ENCODE peak calls at places on chromosomes 12 and 14, in seven cellular contexts. W is mesothelial cell of epicardium; D is AML-193; Q is astrocyte of the spinal cord; P is stimulated activated CD4-positive, alpha-beta T cell treated with anti-CD3 and anti-CD28 coated beads, Interleukin-1b, Interleukin-23, amount 100 ng/mL, for 48 hours; G is adipocyte; J is thoracic aorta. F is an unnamed sample.

GRCh38 chr14:69073925-69074324 is 79.0 kb downstream of the DCAF5 start:
- DNase-seq in Q (no peak), P (no peak), J (no peak), G (no peak), D (peak), W (no peak), F (no peak)

GRCh38 chr14:78254911-78255431 is 84.8 kb downstream of the NRXN3 start:
- DNase-seq in W (no peak), P (peak), D (no peak), J (no peak), Q (peak), G (no peak), F (peak)

GRCh38 chr12:94603434-94604068 is 46.8 kb downstream of the TMCC3 start:
- DNase-seq in D (peak), G (peak), J (no peak), W (no peak), Q (no peak), P (peak), F (peak)

GRCh38 chr12:109949089-109949488 is 47.1 kb downstream of the GIT2 start:
- DNase-seq in P (no peak), J (no peak), G (peak), W (no peak), D (no peak), Q (peak), F (no peak)

GRCh38 chr14:94227029-94227428 is 52.9 kb downstream of the PPP4R4 start:
- DNase-seq in G (peak), W (no peak), P (no peak), D (no peak), J (no peak), Q (no peak), F (no peak)

GRCh38 chr12:6213969-6214368 is 13.8 kb downstream of the CD9 start:
- DNase-seq in W (no peak), G (no peak), P (no peak), D (no peak), Q (no peak), J (no peak), F (no peak)

GRCh38 chr12:3200032-3200617 is 122.9 kb downstream of the TSPAN9 start:
- DNase-seq in W (peak), J (no peak), G (peak), Q (peak), D (no peak), P (no peak), F (no peak)

GRCh38 chr14:31596691-31597090 is 35.5 kb downstream of the NUBPL start:
- DNase-seq in G (peak), P (no peak), W (no peak), J (no peak), D (no peak), Q (no peak), F (no peak)

GRCh38 chr12:6470375-6471163 is at the start of gene VAMP1:
- DNase-seq in J (peak), P (peak), G (peak), D (peak), W (peak), Q (peak), F (peak)

GRCh38 chr14:34722723-34723545 is 8.5 kb upstream of the CFL2 start:
- DNase-seq in Q (peak), J (no peak), D (peak), W (no peak), G (peak), P (peak), F (peak)

F was measured in KBM-7.